ENCODE peak calls at places on chromosomes 12 and 14, in eight cellular contexts. One of them, this sample, is unnamed. For H3K4me1, the result is how much of the 10 kb centered on the place peaks cover.

GRCh38 chr14:86057018-86057667 is 527.2 kb downstream of the FLRT2 start:
- DNase-seq in HCT116: no peak
- DNase-seq in neural progenitor cell: peak
- DNase-seq in heart right ventricle: no peak
- DNase-seq in aorta: no peak
- DNase-seq in MM.1S: peak
- DNase-seq in K562: no peak
- DNase-seq in DND-41: peak
- DNase-seq in this sample: peak

GRCh38 chr14:98941481-98941880 is 330.5 kb downstream of the BCL11B start:
- DNase-seq in HCT116: no peak
- DNase-seq in neural progenitor cell: no peak
- DNase-seq in heart right ventricle: no peak
- DNase-seq in aorta: no peak
- DNase-seq in MM.1S: no peak
- DNase-seq in K562: no peak
- DNase-seq in DND-41: no peak
- DNase-seq in this sample: no peak

GRCh38 chr14:100592972-100593371 is 5.8 kb upstream of the BEGAIN start:
- DNase-seq in HCT116: no peak
- DNase-seq in neural progenitor cell: no peak
- DNase-seq in heart right ventricle: no peak
- DNase-seq in aorta: peak
- DNase-seq in MM.1S: no peak
- DNase-seq in K562: no peak
- DNase-seq in DND-41: no peak
- DNase-seq in this sample: no peak

GRCh38 chr14:103343905-103344797 is 10.1 kb downstream of the EIF5 start:
- DNase-seq in HCT116: no peak
- DNase-seq in neural progenitor cell: no peak
- DNase-seq in heart right ventricle: no peak
- DNase-seq in aorta: no peak
- DNase-seq in MM.1S: no peak
- DNase-seq in K562: no peak
- DNase-seq in DND-41: no peak
- DNase-seq in this sample: no peak

GRCh38 chr14:104420990-104421389 is 158.6 kb upstream of the C14orf180 start:
- DNase-seq in HCT116: no peak
- DNase-seq in neural progenitor cell: no peak
- DNase-seq in heart right ventricle: no peak
- DNase-seq in aorta: peak
- DNase-seq in MM.1S: no peak
- DNase-seq in K562: no peak
- DNase-seq in DND-41: no peak
- DNase-seq in this sample: no peak

GRCh38 chr12:64796205-64796845 is 28.1 kb upstream of the TBC1D30 start:
- DNase-seq in HCT116: peak
- DNase-seq in neural progenitor cell: peak
- DNase-seq in heart right ventricle: peak
- DNase-seq in aorta: no peak
- DNase-seq in MM.1S: peak
- DNase-seq in K562: peak
- DNase-seq in DND-41: peak
- DNase-seq in this sample: peak

GRCh38 chr14:84202486-84202885 is 1327.5 kb upstream of the FLRT2 start:
- DNase-seq in HCT116: no peak
- DNase-seq in neural progenitor cell: no peak
- DNase-seq in heart right ventricle: no peak
- DNase-seq in aorta: no peak
- DNase-seq in MM.1S: no peak
- DNase-seq in K562: no peak
- DNase-seq in DND-41: no peak
- DNase-seq in this sample: no peak

GRCh38 chr12:28998662-28999120 is 150.4 kb upstream of the FAR2 start:
- DNase-seq in HCT116: no peak
- DNase-seq in neural progenitor cell: peak
- DNase-seq in heart right ventricle: no peak
- DNase-seq in aorta: no peak
- DNase-seq in MM.1S: peak
- DNase-seq in K562: peak
- DNase-seq in DND-41: peak
- DNase-seq in this sample: peak

DNA sequence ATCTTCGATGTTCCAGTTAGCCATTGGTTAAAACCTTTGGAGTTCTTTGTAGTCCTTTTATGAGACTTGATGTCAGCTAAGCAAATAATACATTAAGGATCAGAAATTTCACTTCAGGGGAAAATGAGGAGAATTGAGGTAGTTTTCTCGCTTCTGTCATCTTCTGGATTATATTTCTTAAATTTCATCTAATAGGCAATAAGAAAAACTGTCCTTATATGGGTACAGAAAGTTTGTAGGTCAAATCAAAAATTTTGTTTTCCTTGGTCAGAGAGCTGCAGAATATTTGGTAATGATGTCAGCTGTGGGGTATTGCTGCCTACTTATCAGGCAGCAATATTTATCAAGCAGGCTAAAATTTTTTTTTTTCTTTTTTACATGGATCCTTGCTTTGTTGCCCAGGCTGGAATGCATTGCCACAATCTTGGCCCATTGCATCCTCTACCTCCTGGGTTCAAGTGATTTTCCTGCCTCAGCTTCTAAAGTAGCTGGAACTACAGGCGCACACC is 37.1 kb downstream of the RIMKLB start:
- DNase-seq in HCT116: no peak
- DNase-seq in neural progenitor cell: no peak
- DNase-seq in heart right ventricle: no peak
- DNase-seq in aorta: no peak
- DNase-seq in MM.1S: no peak
- DNase-seq in K562: no peak
- DNase-seq in DND-41: no peak
- DNase-seq in this sample: no peak
- H3K4me1 ChIP-seq in HCT116: under half
- H3K4me1 ChIP-seq in neural progenitor cell: under half
- H3K4me1 ChIP-seq in heart right ventricle: under half
- H3K4me1 ChIP-seq in aorta: under half
- H3K4me1 ChIP-seq in MM.1S: under half
- H3K4me1 ChIP-seq in K562: under half
- H3K4me1 ChIP-seq in DND-41: under half
- H3K4me1 ChIP-seq in this sample: under half

DNA sequence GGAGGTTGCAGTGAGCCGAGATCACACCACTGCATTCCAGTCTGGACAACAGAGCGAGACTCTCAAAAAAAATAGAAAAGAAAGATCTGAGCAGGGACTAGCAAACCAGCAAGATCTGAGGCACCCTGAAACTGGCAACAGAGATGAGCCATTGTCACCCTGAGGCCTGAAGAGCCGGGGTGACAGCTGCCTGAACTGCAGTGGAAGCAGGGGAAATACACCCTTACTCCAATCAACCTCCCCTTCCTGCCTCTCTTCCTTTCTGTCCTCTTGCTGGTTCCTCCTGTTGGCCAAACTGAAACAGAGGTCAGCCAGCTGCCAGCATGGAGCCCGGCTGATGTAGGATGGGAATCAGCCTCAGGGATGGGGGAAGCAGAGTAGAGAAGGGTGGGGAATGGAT is 192.0 kb downstream of the CHST11 start:
- DNase-seq in HCT116: no peak
- DNase-seq in neural progenitor cell: no peak
- DNase-seq in heart right ventricle: no peak
- DNase-seq in aorta: no peak
- DNase-seq in MM.1S: no peak
- DNase-seq in K562: no peak
- DNase-seq in DND-41: no peak
- DNase-seq in this sample: no peak
- H3K4me1 ChIP-seq in HCT116: under half
- H3K4me1 ChIP-seq in neural progenitor cell: under half
- H3K4me1 ChIP-seq in heart right ventricle: under half
- H3K4me1 ChIP-seq in aorta: under half
- H3K4me1 ChIP-seq in MM.1S: under half
- H3K4me1 ChIP-seq in K562: under half
- H3K4me1 ChIP-seq in DND-41: under half
- H3K4me1 ChIP-seq in this sample: under half

DNA sequence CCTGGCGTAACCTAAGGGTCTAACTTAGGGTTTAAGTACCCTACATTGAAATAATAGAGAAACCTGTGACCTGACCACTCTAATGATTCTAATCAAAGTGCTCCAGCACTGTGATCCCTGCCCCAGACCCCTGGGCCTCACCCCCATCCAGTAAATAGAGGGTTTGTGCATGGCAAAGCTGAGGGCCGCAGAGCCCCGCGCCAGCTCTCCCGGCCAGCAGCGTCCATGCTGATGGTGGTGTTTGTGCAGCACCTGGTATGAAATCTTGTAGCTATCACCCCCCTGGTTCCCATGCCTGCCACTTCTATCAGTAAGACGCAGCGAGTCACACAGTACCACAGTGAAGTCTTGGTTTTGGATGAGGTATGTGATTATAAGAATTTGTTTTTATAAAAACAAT is 156.1 kb downstream of the CACNA1C start:
- DNase-seq in HCT116: no peak
- DNase-seq in neural progenitor cell: no peak
- DNase-seq in heart right ventricle: no peak
- DNase-seq in aorta: no peak
- DNase-seq in MM.1S: no peak
- DNase-seq in K562: no peak
- DNase-seq in DND-41: no peak
- DNase-seq in this sample: no peak
- H3K4me1 ChIP-seq in HCT116: under half
- H3K4me1 ChIP-seq in neural progenitor cell: under half
- H3K4me1 ChIP-seq in heart right ventricle: under half
- H3K4me1 ChIP-seq in aorta: under half
- H3K4me1 ChIP-seq in MM.1S: under half
- H3K4me1 ChIP-seq in K562: under half
- H3K4me1 ChIP-seq in DND-41: under half
- H3K4me1 ChIP-seq in this sample: under half

DNA sequence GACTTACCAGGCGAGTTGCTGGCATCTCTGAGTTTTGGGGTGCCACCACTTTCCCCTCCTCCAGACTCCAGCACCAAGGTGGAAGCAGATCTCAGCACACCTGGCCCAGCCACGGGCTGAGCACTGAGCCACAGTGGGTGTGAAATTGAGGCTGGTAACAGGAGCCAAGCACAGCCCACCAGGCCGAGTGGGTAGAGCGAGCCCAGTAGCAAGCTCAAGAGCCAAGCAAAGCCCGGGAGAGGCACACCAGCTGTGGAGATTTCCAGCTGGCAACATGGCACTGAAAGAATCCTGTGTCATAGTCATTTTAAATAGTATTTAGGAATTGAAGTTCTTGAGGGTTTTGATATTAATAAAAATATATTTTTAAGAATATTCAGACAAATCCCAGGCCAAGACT is 596.2 kb upstream of the TMEM132C start:
- DNase-seq in HCT116: no peak
- DNase-seq in neural progenitor cell: no peak
- DNase-seq in heart right ventricle: no peak
- DNase-seq in aorta: no peak
- DNase-seq in MM.1S: no peak
- DNase-seq in K562: no peak
- DNase-seq in DND-41: no peak
- DNase-seq in this sample: no peak
- H3K4me1 ChIP-seq in HCT116: under half
- H3K4me1 ChIP-seq in neural progenitor cell: under half
- H3K4me1 ChIP-seq in heart right ventricle: under half
- H3K4me1 ChIP-seq in aorta: under half
- H3K4me1 ChIP-seq in MM.1S: under half
- H3K4me1 ChIP-seq in K562: under half
- H3K4me1 ChIP-seq in DND-41: under half
- H3K4me1 ChIP-seq in this sample: under half

DNA sequence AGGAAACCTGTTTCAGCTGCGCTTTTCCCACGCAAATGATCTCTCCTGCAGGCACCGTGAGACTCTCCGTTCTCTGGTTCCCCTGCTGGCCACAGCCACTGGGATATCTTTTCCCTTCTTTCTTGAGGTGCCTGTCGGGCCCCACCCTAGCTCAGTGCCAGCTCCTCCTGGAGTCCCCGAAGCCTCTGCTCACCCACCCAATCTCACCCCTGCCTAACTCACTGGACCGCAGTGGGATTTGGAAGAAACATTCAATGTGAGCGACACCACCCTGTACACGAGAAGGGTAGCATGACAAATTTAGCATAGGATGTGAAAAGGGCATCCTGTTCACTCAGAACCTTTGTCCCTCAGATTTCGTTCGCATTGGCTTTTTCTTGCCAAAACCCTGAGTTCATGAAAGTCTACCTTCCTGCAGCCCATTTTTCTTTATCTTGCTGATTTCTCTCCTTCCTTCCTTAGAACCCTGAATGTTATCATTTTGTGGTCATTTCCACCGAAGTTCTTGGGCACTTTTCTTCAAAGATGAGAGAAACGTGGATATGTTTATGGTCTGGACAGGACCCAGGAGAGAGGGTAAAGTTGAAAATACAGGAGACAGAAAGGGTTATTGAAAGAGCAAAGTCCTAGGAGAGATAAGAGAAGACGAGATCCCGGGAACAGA is 63.6 kb upstream of the ELK3 start:
- DNase-seq in HCT116: no peak
- DNase-seq in neural progenitor cell: no peak
- DNase-seq in heart right ventricle: no peak
- DNase-seq in aorta: no peak
- DNase-seq in MM.1S: no peak
- DNase-seq in K562: no peak
- DNase-seq in DND-41: no peak
- DNase-seq in this sample: no peak
- H3K4me1 ChIP-seq in HCT116: under half
- H3K4me1 ChIP-seq in neural progenitor cell: under half
- H3K4me1 ChIP-seq in heart right ventricle: under half
- H3K4me1 ChIP-seq in aorta: under half
- H3K4me1 ChIP-seq in MM.1S: under half
- H3K4me1 ChIP-seq in K562: under half
- H3K4me1 ChIP-seq in DND-41: under half
- H3K4me1 ChIP-seq in this sample: under half

GRCh38 chr12:12835378-12836145 is 22.4 kb downstream of the DDX47 start:
- DNase-seq in HCT116: peak
- DNase-seq in neural progenitor cell: no peak
- DNase-seq in heart right ventricle: no peak
- DNase-seq in aorta: no peak
- DNase-seq in MM.1S: no peak
- DNase-seq in K562: no peak
- DNase-seq in DND-41: no peak
- DNase-seq in this sample: no peak
- H3K4me1 ChIP-seq in HCT116: half or more
- H3K4me1 ChIP-seq in neural progenitor cell: under half
- H3K4me1 ChIP-seq in heart right ventricle: under half
- H3K4me1 ChIP-seq in aorta: under half
- H3K4me1 ChIP-seq in MM.1S: under half
- H3K4me1 ChIP-seq in K562: under half
- H3K4me1 ChIP-seq in DND-41: under half
- H3K4me1 ChIP-seq in this sample: under half

DNA sequence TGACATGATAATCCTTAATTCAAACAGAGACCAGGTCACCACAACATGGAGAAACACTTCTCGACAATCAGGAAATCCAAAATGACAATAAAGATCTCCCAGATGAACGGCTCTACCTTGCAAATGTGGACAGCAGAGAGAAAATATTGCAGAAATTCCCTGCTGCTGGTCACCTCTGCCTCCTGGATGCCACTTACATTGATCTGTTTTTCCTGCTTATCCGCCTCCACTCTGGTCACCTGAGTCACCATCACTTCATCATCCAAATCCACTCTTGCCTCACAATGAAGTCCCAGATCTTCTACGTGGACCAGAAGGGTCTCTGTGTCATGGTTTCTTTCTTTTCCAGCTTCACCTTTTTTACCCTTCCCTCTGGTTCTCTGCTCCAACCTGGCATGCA is 21.1 kb downstream of the TTC9 start:
- DNase-seq in HCT116: no peak
- DNase-seq in neural progenitor cell: no peak
- DNase-seq in heart right ventricle: no peak
- DNase-seq in aorta: no peak
- DNase-seq in MM.1S: no peak
- DNase-seq in K562: no peak
- DNase-seq in DND-41: no peak
- DNase-seq in this sample: no peak
- H3K4me1 ChIP-seq in HCT116: under half
- H3K4me1 ChIP-seq in neural progenitor cell: under half
- H3K4me1 ChIP-seq in heart right ventricle: under half
- H3K4me1 ChIP-seq in aorta: under half
- H3K4me1 ChIP-seq in MM.1S: under half
- H3K4me1 ChIP-seq in K562: under half
- H3K4me1 ChIP-seq in DND-41: under half
- H3K4me1 ChIP-seq in this sample: under half

This sample was measured in HAP-1.